ENCODE peak calls at places on chromosomes 7 and 10, in five cellular contexts. C is Peyer's patch, E is thyroid gland, X is endothelial cell of umbilical vein, J is adrenal gland. D is an unnamed sample.
A peak's percentile ranks its signal among the peaks of the same experiment; 100 is the strongest.

GRCh38 chr10:119335671-119336353 is 128.4 kb downstream of the GRK5 start:
- DNase-seq in X (peak; percentile 71), C (no peak), E (no peak), J (peak; percentile 90), D (no peak)

GRCh38 chr10:7335977-7336376 is 74.9 kb downstream of the SFMBT2 start:
- DNase-seq in E (no peak), C (no peak), J (no peak), X (no peak), D (no peak)

GRCh38 chr10:110818311-110819257 is 53.1 kb upstream of the PDCD4 start:
- DNase-seq in E (peak; percentile 94), C (no peak), X (no peak), J (no peak), D (peak; percentile 78)

GRCh38 chr10:36336315-36336714 is 694.2 kb upstream of the FZD8 start:
- DNase-seq in J (no peak), X (no peak), E (no peak), C (no peak), D (no peak)

GRCh38 chr10:72097448-72098300 is 9.3 kb upstream of the SPOCK2 start:
- DNase-seq in X (peak; percentile 80), E (no peak), J (peak; percentile 82), C (no peak), D (no peak)

GRCh38 chr7:45631569-45631968 is 57.4 kb downstream of the ADCY1 start:
- DNase-seq in E (no peak), J (no peak), C (no peak), X (no peak), D (no peak)

GRCh38 chr7:128672927-128673517 is 930 bp downstream of the GARIN1A start:
- DNase-seq in C (no peak), J (no peak), E (peak; percentile 21), X (peak; percentile 46), D (no peak)

GRCh38 chr7:25392571-25393338 is 164.5 kb upstream of the NPVF start:
- DNase-seq in J (peak; percentile 71), X (no peak), E (no peak), C (no peak), D (no peak)

GRCh38 chr7:17297243-17297642 is 1.2 kb upstream of the AHR start:
- DNase-seq in X (peak; percentile 6), E (no peak), J (no peak), C (no peak), D (no peak)

GRCh38 chr7:17298840-17299476 is 506 bp downstream of the AHR start:
- DNase-seq in J (peak; percentile 60), X (no peak), C (peak; percentile 52), E (peak; percentile 56), D (peak; percentile 59)

GRCh38 chr7:17299477-17299991 is 1.1 kb downstream of the AHR start:
- DNase-seq in C (peak; percentile 31), E (no peak), X (peak; percentile 72), J (no peak), D (no peak)

GRCh38 chr7:17300012-17300411 is 1.6 kb downstream of the AHR start:
- DNase-seq in X (no peak), C (no peak), J (no peak), E (no peak), D (no peak)

GRCh38 chr7:17298102-17298839 is at the start of gene AHR:
- DNase-seq in X (peak; percentile 89), E (peak; percentile 93), J (peak; percentile 97), C (peak; percentile 94), D (peak; percentile 96)
- TF ChIP-seq POLR2A in X (peak; percentile 65), E (peak; percentile 95), J (peak; percentile 95), C (peak; percentile 94), D (peak; percentile 90)

GRCh38 chr10:78774999-78775711 is 293.6 kb upstream of the ZMIZ1 start:
- DNase-seq in X (no peak), J (peak; percentile 72), C (no peak), E (peak; percentile 90), D (peak; percentile 19)
- TF ChIP-seq CTCF in X (no peak), J (no peak), C (no peak), E (no peak), D (no peak)

GRCh38 chr10:102066421-102067068 is 1.4 kb downstream of the HPS6 start:
- DNase-seq in E (no peak), C (no peak), J (no peak), X (no peak), D (peak; percentile 44)

GRCh38 chr10:102067091-102067916 is 2.2 kb downstream of the HPS6 start:
- DNase-seq in X (no peak), C (no peak), E (no peak), J (no peak), D (no peak)

GRCh38 chr10:102065561-102066420 is 642 bp downstream of the HPS6 start:
- DNase-seq in C (peak; percentile 40), E (peak; percentile 35), X (no peak), J (peak; percentile 62), D (peak; percentile 92)

GRCh38 chr10:102064503-102064867 is 664 bp upstream of the HPS6 start:
- DNase-seq in C (no peak), X (no peak), E (no peak), J (no peak), D (no peak)

DNA sequence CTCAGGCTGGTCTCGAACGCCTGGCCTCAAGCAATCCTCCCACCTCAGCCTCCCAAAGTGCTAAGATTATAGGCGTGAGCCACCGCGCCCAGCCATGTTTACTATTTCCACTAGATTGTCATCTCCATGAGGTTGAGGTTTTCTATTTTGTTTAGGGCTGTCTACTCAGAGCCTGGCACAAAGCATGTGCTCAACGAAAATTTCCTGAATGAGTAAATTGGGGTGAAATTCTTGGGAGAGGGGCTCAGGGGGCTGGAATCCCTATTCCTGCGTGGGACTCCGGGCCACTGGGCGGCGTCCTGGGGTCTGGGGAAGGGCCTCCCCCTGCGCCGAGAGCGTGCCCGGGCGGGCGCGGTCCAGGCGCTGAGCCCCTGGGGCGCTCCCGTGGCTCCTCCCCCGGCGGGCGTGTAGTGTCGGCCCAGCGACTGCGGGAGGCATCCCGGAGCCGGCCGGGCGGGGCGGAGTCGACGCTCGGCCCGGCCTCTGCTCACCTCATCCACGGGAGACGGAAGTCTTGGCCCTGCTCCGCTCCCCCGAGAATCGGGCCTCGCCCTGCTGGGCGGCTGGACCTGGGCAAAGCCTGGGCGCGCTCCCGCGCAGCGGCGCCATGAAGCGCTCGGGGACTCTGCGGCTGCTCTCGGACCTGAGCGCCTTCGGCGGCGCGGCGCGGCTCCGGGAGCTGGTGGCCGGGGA is at the start of gene HPS6:
- DNase-seq in E (peak; percentile 93), C (peak; percentile 87), X (peak; percentile 90), J (peak; percentile 91), D (peak; percentile 98)
- TF ChIP-seq POLR2A in E (peak; percentile 84), C (peak; percentile 89), X (peak; percentile 94), J (peak; percentile 82), D (peak; percentile 80)

DNA sequence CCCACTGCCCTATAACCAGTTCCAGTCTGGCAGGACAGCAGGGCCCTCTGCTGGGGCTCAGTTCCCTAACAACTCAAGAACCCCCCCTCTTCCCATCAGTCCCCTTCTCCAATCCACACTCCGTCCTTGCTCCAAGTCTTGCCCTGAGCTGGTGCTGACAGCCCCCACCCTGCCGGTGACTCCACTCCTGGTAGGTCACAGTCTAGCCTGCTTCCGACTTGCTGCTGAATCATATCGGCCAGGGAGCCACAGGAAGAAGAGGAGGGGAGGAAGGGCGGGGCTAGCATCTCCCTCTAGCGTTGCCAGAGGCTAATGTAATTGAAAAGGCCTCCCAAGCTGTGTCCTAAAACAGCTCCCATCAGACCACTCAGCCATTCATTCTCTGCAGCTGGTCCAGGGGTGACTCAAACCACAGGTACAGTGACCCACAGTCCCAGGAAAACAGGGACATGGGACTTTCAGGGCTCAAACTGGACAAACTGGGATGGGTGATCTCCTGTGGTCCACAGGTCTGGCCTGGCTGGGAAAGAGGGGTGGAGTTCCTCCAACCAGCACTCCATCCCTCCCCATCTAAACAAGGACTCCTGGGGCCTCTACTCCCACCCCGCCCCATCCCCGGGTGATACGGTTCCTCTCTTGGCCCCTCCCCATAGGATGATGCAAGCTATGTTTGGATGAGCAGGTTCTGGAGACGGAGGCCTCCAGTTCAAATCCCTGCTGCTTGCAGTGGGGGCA is 158.8 kb downstream of the SH3PXD2A start:
- DNase-seq in J (peak; percentile 77), C (peak; percentile 41), X (peak; percentile 83), E (peak; percentile 8), D (no peak)
- TF ChIP-seq CTCF in J (peak; percentile 31), C (no peak), X (peak; percentile 56), E (no peak), D (peak; percentile 42)

GRCh38 chr7:65951837-65952578 is 30.0 kb downstream of the GUSB start:
- DNase-seq in E (no peak), C (no peak), J (no peak), X (no peak), D (peak; percentile 32)

DNA sequence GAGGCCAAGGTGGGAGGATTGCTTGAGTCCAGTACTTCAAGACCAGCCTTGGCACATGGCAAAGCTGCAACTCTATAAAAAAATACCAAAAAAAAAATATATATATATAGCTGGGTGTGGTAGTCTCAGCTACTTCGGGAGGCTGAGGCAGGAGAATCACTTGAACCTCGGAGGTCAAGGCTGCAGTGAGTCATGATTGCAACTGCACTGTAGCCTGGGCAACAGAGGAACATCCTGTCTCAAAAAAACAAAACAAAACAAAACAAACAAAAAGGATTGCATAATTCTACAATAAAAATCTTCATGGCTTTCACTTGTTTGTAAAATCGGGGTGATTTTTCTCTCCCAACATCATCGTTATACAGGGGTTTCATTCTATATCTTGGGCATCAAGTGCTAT is 35.1 kb downstream of the GUSB start:
- DNase-seq in J (peak; percentile 79), C (no peak), X (peak; percentile 35), E (no peak), D (no peak)
- TF ChIP-seq POLR2A in J (no peak), C (no peak), X (no peak), E (no peak), D (no peak)